ENCODE peak calls at places on chromosome 1, in eight cellular contexts. One of them, this sample, is unnamed.

GRCh38 chr1:9653783-9654517 is 2.4 kb downstream of the PIK3CD start:
- DNase-seq in activated CD4-positive, CD25-positive, alpha-beta regulatory T cell: no peak
- DNase-seq in tibial nerve: no peak
- DNase-seq in substantia nigra: no peak
- DNase-seq in NCI-H69: no peak
- DNase-seq in astrocyte: no peak
- DNase-seq in thoracic aorta: no peak
- DNase-seq in non-pigmented ciliary epithelial cell: no peak
- DNase-seq in this sample: no peak

GRCh38 chr1:35915693-35916092 is 15.2 kb upstream of the AGO3 start:
- DNase-seq in activated CD4-positive, CD25-positive, alpha-beta regulatory T cell: no peak
- DNase-seq in tibial nerve: no peak
- DNase-seq in substantia nigra: no peak
- DNase-seq in NCI-H69: no peak
- DNase-seq in astrocyte: no peak
- DNase-seq in thoracic aorta: no peak
- DNase-seq in non-pigmented ciliary epithelial cell: no peak
- DNase-seq in this sample: no peak

GRCh38 chr1:23020731-23021130 is 1.5 kb downstream of the KDM1A start:
- DNase-seq in activated CD4-positive, CD25-positive, alpha-beta regulatory T cell: no peak
- DNase-seq in tibial nerve: no peak
- DNase-seq in substantia nigra: no peak
- DNase-seq in NCI-H69: no peak
- DNase-seq in astrocyte: no peak
- DNase-seq in thoracic aorta: no peak
- DNase-seq in non-pigmented ciliary epithelial cell: no peak
- DNase-seq in this sample: peak; percentile 23

GRCh38 chr1:175317309-175317708 is 124.7 kb upstream of the KIAA0040 start:
- DNase-seq in activated CD4-positive, CD25-positive, alpha-beta regulatory T cell: no peak
- DNase-seq in tibial nerve: peak; percentile 40
- DNase-seq in substantia nigra: no peak
- DNase-seq in NCI-H69: peak; percentile 20
- DNase-seq in astrocyte: no peak
- DNase-seq in thoracic aorta: no peak
- DNase-seq in non-pigmented ciliary epithelial cell: no peak
- DNase-seq in this sample: no peak

GRCh38 chr1:102699524-102699923 is 408.8 kb downstream of the COL11A1 start:
- DNase-seq in activated CD4-positive, CD25-positive, alpha-beta regulatory T cell: no peak
- DNase-seq in tibial nerve: no peak
- DNase-seq in substantia nigra: no peak
- DNase-seq in NCI-H69: no peak
- DNase-seq in astrocyte: no peak
- DNase-seq in thoracic aorta: no peak
- DNase-seq in non-pigmented ciliary epithelial cell: no peak
- DNase-seq in this sample: no peak

GRCh38 chr1:5466487-5466886 is 525.7 kb downstream of the NPHP4 start:
- DNase-seq in activated CD4-positive, CD25-positive, alpha-beta regulatory T cell: no peak
- DNase-seq in tibial nerve: no peak
- DNase-seq in substantia nigra: no peak
- DNase-seq in NCI-H69: no peak
- DNase-seq in astrocyte: no peak
- DNase-seq in thoracic aorta: no peak
- DNase-seq in non-pigmented ciliary epithelial cell: no peak
- DNase-seq in this sample: no peak

GRCh38 chr1:208988811-208989222 is 594.7 kb upstream of the CAMK1G start:
- DNase-seq in activated CD4-positive, CD25-positive, alpha-beta regulatory T cell: no peak
- DNase-seq in tibial nerve: no peak
- DNase-seq in substantia nigra: no peak
- DNase-seq in NCI-H69: peak; percentile 68
- DNase-seq in astrocyte: peak; percentile 43
- DNase-seq in thoracic aorta: no peak
- DNase-seq in non-pigmented ciliary epithelial cell: peak; percentile 23
- DNase-seq in this sample: peak; percentile 29

GRCh38 chr1:30171956-30172694 is 551.3 kb downstream of the MATN1 start:
- DNase-seq in activated CD4-positive, CD25-positive, alpha-beta regulatory T cell: no peak
- DNase-seq in tibial nerve: no peak
- DNase-seq in substantia nigra: no peak
- DNase-seq in NCI-H69: no peak
- DNase-seq in astrocyte: no peak
- DNase-seq in thoracic aorta: no peak
- DNase-seq in non-pigmented ciliary epithelial cell: no peak
- DNase-seq in this sample: no peak

GRCh38 chr1:118118469-118118868 is 66.6 kb downstream of the SPAG17 start:
- DNase-seq in activated CD4-positive, CD25-positive, alpha-beta regulatory T cell: no peak
- DNase-seq in tibial nerve: peak; percentile 44
- DNase-seq in substantia nigra: no peak
- DNase-seq in NCI-H69: no peak
- DNase-seq in astrocyte: no peak
- DNase-seq in thoracic aorta: no peak
- DNase-seq in non-pigmented ciliary epithelial cell: no peak
- DNase-seq in this sample: no peak

GRCh38 chr1:53329183-53329544 is 1.3 kb upstream of the LRP8 start:
- DNase-seq in activated CD4-positive, CD25-positive, alpha-beta regulatory T cell: no peak
- DNase-seq in tibial nerve: no peak
- DNase-seq in substantia nigra: no peak
- DNase-seq in NCI-H69: no peak
- DNase-seq in astrocyte: no peak
- DNase-seq in thoracic aorta: no peak
- DNase-seq in non-pigmented ciliary epithelial cell: no peak
- DNase-seq in this sample: no peak

GRCh38 chr1:233081686-233082085 is 131.3 kb downstream of the NTPCR start:
- DNase-seq in activated CD4-positive, CD25-positive, alpha-beta regulatory T cell: no peak
- DNase-seq in tibial nerve: no peak
- DNase-seq in substantia nigra: no peak
- DNase-seq in NCI-H69: peak; percentile 44
- DNase-seq in astrocyte: no peak
- DNase-seq in thoracic aorta: no peak
- DNase-seq in non-pigmented ciliary epithelial cell: no peak
- DNase-seq in this sample: peak; percentile 74

This sample was measured in foreskin keratinocyte.